ENCODE peak calls at places on chromosome 20, in four cellular contexts. S is HepG2, J is GM12878, M is K562. V is an unnamed sample.

GRCh38 chr20:54494303-54495006 is 19.1 kb downstream of the DOK5 start:
- DNase-seq in J (no peak), M (no peak), S (no peak), V (no peak)

GRCh38 chr20:33370296-33370695 is 31.0 kb downstream of the CDK5RAP1 start:
- DNase-seq in M (no peak), S (no peak), J (no peak), V (no peak)

GRCh38 chr20:63099426-63100267 is 92.9 kb upstream of the BHLHE23 start:
- DNase-seq in M (no peak), S (no peak), J (no peak), V (no peak)

GRCh38 chr20:32165836-32166545 is 41.6 kb downstream of the PLAGL2 start:
- DNase-seq in M (no peak), J (no peak), S (no peak), V (no peak)

GRCh38 chr20:37920679-37921322 is 17.9 kb downstream of the VSTM2L start:
- DNase-seq in S (no peak), J (no peak), M (no peak), V (no peak)

GRCh38 chr20:4835244-4836177 is 113.8 kb downstream of the PRND start:
- DNase-seq in S (no peak), J (no peak), M (no peak), V (no peak)

GRCh38 chr20:15703171-15703911 is 869.9 kb downstream of the KIF16B start:
- DNase-seq in S (peak; percentile 14), J (no peak), M (no peak), V (no peak)

GRCh38 chr20:15297059-15297875 is 959.9 kb upstream of the FLRT3 start:
- DNase-seq in S (no peak), M (no peak), J (no peak), V (no peak)

GRCh38 chr20:8223096-8223870 is 91.2 kb downstream of the PLCB1 start:
- DNase-seq in M (no peak), J (no peak), S (peak; percentile 50), V (no peak)

GRCh38 chr20:59676126-59676876 is 72.0 kb downstream of the PHACTR3 start:
- DNase-seq in M (no peak), S (no peak), J (no peak), V (no peak)

GRCh38 chr20:38033330-38034107 is at the start of the genes RPRD1B and TTI1:
- DNase-seq in S (peak; percentile 95), J (peak; percentile 65), M (peak; percentile 83), V (peak; percentile 91)

GRCh38 chr20:4299250-4299649 is 283.9 kb upstream of the RNF24 start:
- DNase-seq in J (no peak), M (no peak), S (no peak), V (no peak)

GRCh38 chr20:38685853-38686473 is 38.3 kb upstream of the SLC32A1 start:
- DNase-seq in S (peak; percentile 63), M (peak; percentile 63), J (no peak), V (no peak)

GRCh38 chr20:51050636-51051035 is 27.7 kb upstream of the KCNG1 start:
- DNase-seq in S (no peak), M (no peak), J (no peak), V (no peak)

GRCh38 chr20:34300809-34301586 is 2.2 kb downstream of the AHCY start:
- DNase-seq in J (no peak), M (no peak), S (peak; percentile 90), V (no peak)

GRCh38 chr20:12318043-12318442 is 400.4 kb downstream of the BTBD3 start:
- DNase-seq in M (no peak), S (no peak), J (no peak), V (no peak)

GRCh38 chr20:22795897-22796296 is 211.5 kb upstream of the FOXA2 start:
- DNase-seq in S (peak; percentile 80), J (no peak), M (no peak), V (no peak)

GRCh38 chr20:33824852-33825251 is 13.7 kb downstream of the CHMP4B start:
- DNase-seq in J (no peak), M (no peak), S (no peak), V (no peak)

GRCh38 chr20:37516697-37517370 is 4.2 kb upstream of the NNAT start:
- DNase-seq in M (no peak), J (no peak), S (no peak), V (no peak)

GRCh38 chr20:2799688-2800589 is 488 bp downstream of the CPXM1 start:
- DNase-seq in J (no peak), M (no peak), S (no peak), V (no peak)
- TF ChIP-seq CBX5 in J (no peak), M (no peak), S (no peak), V (no peak)

DNA sequence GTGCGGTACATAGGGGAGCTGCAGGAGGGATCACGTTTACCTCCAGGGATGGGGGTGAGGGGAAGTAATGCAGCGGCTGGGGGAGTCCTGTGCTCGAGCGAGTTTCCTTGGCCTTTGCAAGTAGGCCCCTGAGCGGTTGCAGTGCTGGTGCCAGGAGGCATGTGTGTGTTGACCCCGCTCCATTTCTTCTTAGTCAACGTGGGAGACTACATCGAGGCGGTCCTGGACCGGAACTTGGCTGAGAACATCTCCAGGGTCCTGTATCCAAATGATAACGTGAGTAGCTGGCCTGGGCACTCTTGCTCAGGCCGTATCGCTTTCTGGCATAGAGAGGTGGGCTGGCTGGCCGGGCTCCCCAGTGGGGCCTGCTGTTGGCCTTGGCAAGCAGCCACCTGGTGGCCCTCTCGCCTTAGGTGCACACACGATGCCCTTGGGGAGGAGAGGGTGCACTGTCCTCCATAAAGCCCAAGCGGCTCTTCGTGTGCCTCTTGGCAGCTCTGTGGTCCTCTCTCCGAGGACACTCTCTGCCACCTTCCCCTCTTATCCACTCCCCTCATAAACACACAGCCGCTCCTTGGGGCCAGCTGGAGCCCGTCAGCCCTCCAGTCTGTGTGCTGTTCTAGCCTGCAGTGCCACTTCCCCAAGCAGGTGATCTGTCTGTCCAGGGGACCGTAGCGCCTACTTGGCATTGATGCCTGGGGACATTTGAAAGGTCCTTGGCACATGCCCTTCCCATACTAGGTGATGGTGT is 29.3 kb downstream of the PYGB start:
- DNase-seq in S (no peak), M (no peak), J (no peak), V (no peak)
- TF ChIP-seq MAX in S (no peak), M (no peak), J (no peak), V (no peak)

DNA sequence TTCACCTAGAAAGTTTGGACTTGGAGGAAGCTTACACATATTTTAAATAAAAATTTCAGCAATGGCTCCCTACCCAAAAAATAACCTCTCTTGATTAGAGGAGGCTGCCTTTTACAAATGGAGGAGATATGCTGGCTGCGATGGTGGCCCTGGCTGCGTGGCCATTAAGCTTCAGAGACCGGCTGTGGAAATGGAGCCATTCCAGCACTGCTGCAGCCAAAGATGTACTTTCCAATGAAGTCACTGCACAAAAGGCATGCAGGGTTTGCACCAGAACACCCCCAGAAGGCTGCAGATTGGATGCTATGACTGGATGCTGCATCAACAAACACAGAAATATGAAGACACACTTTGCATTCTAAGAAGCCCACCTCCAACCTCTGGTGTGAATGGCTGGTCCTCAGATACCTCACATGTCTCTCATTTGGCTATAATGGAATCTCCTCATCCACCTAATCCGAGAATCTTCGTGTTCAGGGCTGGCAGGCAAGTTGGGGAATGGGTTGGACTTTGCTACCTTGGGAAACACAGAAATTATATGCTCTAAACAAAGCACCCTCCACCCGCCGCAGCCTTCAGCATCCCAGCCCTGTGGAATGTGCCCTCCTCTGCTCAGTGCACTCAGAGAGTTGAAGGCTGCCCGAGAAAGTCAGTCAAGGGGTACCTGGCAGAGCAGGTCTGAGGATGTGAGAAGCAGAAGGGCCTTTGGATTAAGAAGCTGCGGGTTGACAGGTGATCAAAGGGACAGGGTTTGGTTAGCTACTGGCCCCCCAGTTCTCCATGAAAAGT is 35.3 kb downstream of the APCDD1L start:
- DNase-seq in J (no peak), S (no peak), M (no peak), V (no peak)
- H3K27ac ChIP-seq in J (no peak overlapping the region), S (no peak overlapping the region), M (no peak overlapping the region), V (no peak overlapping the region)

DNA sequence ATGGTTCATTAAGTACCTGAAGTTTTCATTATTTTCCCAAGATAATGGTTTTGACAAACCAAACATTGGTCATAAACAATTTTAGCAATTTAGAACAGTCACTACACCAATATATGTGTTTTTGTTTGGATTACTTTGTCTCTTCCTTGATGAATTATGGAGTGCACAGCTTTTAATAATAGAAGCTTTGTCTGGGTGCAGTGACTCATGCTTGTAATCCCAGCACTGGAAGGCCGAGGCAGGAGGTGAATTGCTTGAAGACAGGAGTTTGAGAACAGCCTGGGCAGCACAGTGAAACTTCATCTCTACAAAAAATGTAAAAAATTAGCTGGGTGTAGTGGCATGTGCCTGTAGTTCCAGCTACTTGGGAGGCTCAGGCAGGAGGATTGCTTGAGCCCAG is 89.4 kb upstream of the ANKEF1 start:
- DNase-seq in J (no peak), M (no peak), S (no peak), V (no peak)
- TF ChIP-seq CBX5 in J (no peak), M (no peak), S (no peak), V (no peak)

DNA sequence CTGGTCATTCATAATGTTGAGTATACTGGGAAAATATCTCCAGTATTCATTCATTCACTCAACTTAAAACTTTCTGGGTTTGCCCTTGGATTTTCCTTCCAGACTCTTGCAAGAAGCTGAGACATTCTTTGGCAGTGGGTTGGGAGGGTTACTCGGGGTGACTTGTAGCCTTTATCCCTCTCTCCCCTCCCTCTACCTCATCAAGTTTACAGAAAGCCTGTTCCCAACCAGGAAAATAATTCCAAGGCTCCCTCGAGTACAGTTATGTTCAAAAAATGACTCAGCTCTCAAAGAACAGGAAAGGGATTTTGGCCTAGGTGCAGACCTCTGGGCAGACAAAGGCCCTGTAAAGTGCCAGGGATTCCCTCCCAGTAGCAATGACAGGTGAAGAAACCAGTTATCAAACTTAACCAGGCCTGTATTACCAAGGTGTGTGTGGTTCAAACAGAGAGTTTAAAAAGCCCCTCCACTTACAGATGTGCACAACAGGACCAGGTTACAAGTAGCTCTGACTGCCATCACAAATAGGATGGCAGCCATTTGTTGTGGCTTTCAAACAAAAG is 22.2 kb downstream of the FKBP1A start:
- DNase-seq in M (no peak), S (no peak), J (no peak), V (no peak)
- TF ChIP-seq MAX in M (no peak), S (no peak), J (no peak), V (no peak)

DNA sequence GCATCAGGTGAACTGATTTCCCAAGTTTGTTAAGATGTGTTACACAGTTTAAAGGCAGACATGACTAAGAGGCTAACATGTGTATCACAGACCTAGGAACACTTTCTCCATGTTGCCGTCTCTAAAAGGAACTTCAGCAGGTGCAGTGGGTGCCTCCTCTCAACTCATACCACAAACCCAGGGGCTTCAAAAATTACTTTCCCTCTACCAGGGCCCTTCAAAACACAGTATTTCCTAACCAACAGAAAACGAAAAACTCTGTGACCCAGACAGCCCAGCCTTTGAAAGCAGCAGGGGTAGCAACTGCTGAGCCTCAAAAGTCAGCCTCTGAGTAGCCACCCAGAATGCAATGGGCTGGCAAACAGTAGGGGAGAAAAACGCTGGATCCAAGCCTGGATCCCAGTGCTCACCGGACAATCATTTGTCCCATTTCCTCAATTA is 28.5 kb downstream of the B4GALT5 start:
- DNase-seq in S (no peak), M (no peak), J (no peak), V (no peak)
- H3K27ac ChIP-seq in S (no peak overlapping the region), M (peak overlapping the region; percentile 49), J (peak overlapping the region; percentile 27), V (no peak overlapping the region)

DNA sequence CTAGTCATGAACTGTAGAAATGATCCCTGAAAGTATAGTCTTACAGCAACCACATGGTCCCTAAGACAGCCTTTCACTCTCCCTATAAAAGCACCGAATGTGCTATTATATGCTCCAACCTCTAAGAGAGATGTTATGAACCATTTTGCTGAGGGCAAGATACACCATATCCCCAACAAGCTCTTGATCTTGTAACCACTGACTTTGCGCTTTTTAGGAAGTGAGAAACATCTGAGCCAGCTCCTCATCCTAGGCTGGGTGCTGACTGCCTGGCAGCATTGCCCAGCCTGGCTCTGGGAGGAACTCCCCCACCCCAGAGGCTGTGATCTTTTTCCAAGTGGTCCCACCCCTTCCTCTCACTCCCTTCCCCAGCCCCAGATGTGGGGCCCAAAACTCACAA is 3.1 kb upstream of the EMILIN3 start:
- DNase-seq in M (no peak), S (no peak), J (no peak), V (no peak)
- TF ChIP-seq CBX5 in M (no peak), S (no peak), J (no peak), V (no peak)